ENCODE peak calls at places on chromosomes 2 and 18, in five cellular contexts. Y is endothelial cell of umbilical vein, K is DND-41, D is breast epithelium, M is upper lobe of left lung. A is an unnamed sample.
A peak's percentile ranks its signal among the peaks of the same experiment; 100 is the strongest.

GRCh38 chr2:152083202-152083601 is 15.6 kb downstream of the CACNB4 start:
- DNase-seq in Y (no peak), K (no peak), D (no peak), M (no peak), A (no peak)

GRCh38 chr2:163681765-163682164 is 54.0 kb downstream of the FIGN start:
- DNase-seq in Y (peak; percentile 37), K (no peak), D (no peak), M (no peak), A (no peak)

GRCh38 chr18:13578400-13578799 is 148.0 kb downstream of the FAM210A start:
- DNase-seq in Y (no peak), K (no peak), D (no peak), M (no peak), A (no peak)

GRCh38 chr2:134149904-134150303 is 104.0 kb upstream of the MGAT5 start:
- DNase-seq in Y (no peak), K (no peak), D (no peak), M (no peak), A (no peak)

GRCh38 chr2:143397886-143398614 is 268.8 kb downstream of the ARHGAP15 start:
- DNase-seq in Y (no peak), K (no peak), D (no peak), M (no peak), A (peak; percentile 2)

GRCh38 chr2:42854207-42854818 is 61.9 kb upstream of the HAAO start:
- DNase-seq in Y (no peak), K (no peak), D (peak; percentile 79), M (no peak), A (peak; percentile 60)

GRCh38 chr2:37676274-37676673 is 4.8 kb upstream of the CDC42EP3 start:
- DNase-seq in Y (peak; percentile 84), K (no peak), D (no peak), M (no peak), A (no peak)

GRCh38 chr2:158042666-158043065 is 59.0 kb upstream of the UPP2 start:
- DNase-seq in Y (no peak), K (no peak), D (no peak), M (no peak), A (no peak)

GRCh38 chr18:58671122-58671940 is at the start of gene MALT1:
- DNase-seq in Y (peak; percentile 85), K (peak; percentile 95), D (peak; percentile 88), M (peak; percentile 96), A (peak; percentile 94)

GRCh38 chr2:174614261-174614660 is 16.7 kb upstream of the WIPF1 start:
- DNase-seq in Y (no peak), K (no peak), D (no peak), M (no peak), A (peak; percentile 92)

GRCh38 chr2:239396881-239397681 is 3.7 kb downstream of the HDAC4 start:
- DNase-seq in Y (no peak), K (peak; percentile 74), D (no peak), M (peak; percentile 79), A (no peak)

GRCh38 chr2:177635696-177636095 is 243.1 kb downstream of the AGPS start:
- DNase-seq in Y (no peak), K (no peak), D (no peak), M (no peak), A (no peak)
- H3K9me3 ChIP-seq in Y (no peaks in the 10 kb centered on the region), K (no peaks in the 10 kb centered on the region), D (no peaks in the 10 kb centered on the region), M (no peaks in the 10 kb centered on the region), A (no peaks in the 10 kb centered on the region)

DNA sequence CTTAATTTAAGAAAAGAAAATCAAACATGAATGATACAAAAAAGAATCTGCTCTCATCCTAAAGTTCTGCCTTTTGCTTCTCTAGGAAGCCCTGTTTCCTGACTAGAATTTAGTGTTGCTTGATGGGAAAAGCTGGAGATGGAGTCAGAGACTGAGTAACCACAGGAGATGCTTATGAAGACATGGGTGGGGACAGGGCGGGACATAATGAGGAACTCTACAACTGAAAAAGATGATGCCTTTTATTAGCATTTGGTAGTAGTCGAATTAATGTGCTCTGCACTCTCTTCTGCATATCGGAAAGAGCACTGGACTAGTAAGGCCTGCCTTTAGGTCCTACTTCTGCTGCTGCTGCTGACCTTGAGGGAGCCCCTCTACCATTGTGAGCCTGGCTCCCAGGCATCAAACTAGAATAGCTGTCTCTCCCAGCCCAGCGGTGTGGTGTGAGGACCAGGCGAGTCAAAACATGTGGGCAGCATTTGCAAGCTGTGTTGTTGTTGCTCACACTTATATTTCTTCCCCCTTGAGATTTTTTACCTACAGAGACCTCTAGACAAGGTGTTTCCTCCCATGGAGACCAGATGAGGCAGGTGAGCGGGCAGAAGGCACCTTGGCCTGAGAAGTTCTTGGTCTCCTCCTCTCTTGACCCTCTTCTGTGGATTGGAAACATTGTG is 61.5 kb downstream of the INPP4A start:
- DNase-seq in Y (no peak), K (no peak), D (no peak), M (no peak), A (peak; percentile 24)
- H3K4me1 ChIP-seq in Y (peaks cover 3% of the 10 kb centered on the region), K (no peaks in the 10 kb centered on the region), D (no peaks in the 10 kb centered on the region), M (peaks cover 55% of the 10 kb centered on the region), A (peaks cover 19% of the 10 kb centered on the region)

DNA sequence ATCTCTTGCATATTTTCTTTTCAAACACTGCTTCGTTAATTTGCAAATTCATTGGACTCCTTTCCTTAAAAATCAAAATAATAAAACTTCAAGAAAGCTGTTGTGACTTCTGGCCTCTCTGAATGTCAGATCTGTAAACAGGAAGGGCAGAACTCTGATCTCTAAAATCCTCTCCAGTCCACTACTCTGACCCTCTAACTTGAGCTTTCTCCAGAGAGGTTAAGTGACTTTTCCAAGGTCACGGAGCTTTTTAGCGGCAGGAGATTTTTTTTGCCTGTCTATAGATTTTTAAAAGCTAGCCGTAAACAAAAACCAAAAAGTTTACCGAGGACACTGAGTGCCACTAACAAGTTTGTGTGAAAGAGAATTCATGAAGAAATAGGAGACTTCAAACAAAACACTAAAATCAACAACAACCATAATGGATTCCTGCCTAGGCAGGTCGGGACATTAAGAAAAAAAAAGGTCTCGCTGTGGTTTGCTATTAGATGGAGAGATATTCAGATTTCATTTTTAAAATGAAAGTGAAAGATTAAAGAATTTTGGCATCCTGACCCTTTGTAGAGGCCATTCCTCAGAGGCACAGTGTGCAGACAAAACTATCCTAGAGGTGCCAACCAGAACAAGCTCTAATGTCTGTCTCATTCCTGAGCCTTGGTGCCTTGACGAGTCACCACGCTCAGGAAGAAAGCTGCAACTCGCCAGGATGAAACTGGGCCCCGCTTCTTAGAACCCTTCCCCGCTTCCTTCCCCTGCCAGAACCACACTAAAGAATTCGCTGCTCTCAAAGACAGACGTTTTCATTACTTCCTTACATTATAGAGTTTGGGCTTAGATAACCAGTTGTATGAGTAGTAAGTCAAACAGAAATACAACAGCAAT is 155.8 kb downstream of the TGIF1 start:
- DNase-seq in Y (peak; percentile 67), K (peak; percentile 86), D (no peak), M (peak; percentile 47), A (no peak)
- H3K4me3 ChIP-seq in Y (peak overlapping the region; percentile 41), K (peak overlapping the region; percentile 7), D (peak overlapping the region; percentile 35), M (peak overlapping the region; percentile 36), A (peak overlapping the region; percentile 40)

GRCh38 chr18:79726721-79727120 is 47.1 kb downstream of the CTDP1 start:
- DNase-seq in Y (no peak), K (no peak), D (no peak), M (no peak), A (no peak)
- H3K9me3 ChIP-seq in Y (no peaks in the 10 kb centered on the region), K (no peaks in the 10 kb centered on the region), D (no peaks in the 10 kb centered on the region), M (peaks cover 18% of the 10 kb centered on the region), A (peaks cover 19% of the 10 kb centered on the region)

DNA sequence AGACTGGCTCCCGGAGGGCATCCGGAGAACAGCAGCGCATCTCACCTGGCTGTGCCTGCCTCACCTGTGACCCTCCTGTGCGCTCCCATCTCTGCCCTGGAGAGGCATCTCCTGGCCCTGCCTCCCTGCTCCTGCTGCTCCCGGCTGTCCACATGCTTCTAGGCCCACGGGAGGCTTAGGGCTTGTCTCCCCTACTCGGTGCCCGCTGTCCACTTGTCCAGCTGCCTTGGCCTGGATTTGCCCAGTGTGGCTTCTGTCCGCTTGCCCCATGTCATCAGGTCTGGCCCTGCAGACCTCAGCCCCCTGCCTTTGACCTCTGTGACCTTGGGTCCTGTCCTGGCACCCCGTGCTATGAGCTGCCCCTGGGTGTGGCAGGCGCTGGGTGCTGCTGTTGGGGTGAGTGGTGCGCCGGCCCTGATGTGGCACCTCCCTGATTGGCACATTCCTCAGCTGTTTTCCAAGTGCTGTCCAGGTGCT is 4.5 kb downstream of the BOK start:
- DNase-seq in Y (no peak), K (no peak), D (no peak), M (no peak), A (no peak)
- H3K4me1 ChIP-seq in Y (peaks cover 28% of the 10 kb centered on the region), K (no peaks in the 10 kb centered on the region), D (peaks cover 21% of the 10 kb centered on the region), M (peaks cover 32% of the 10 kb centered on the region), A (peaks cover 64% of the 10 kb centered on the region)

A was measured in SJSA1.